ENCODE peak calls at places on chromosomes 11 and 22, in nine cellular contexts. E is SK-N-MC, Q is stomach, W is HCT116, A is HepG2, M is sigmoid colon, J is endothelial cell of umbilical vein, B is SK-N-SH, D is GM23338. S is an unnamed sample.
A peak's percentile ranks its signal among the peaks of the same experiment; 100 is the strongest.

GRCh38 chr22:35883028-35883620 is 145.5 kb downstream of the RBFOX2 start:
- DNase-seq in A (no peak), B (no peak), D (peak; percentile 33), E (no peak), W (peak; percentile 31), M (no peak), J (peak; percentile 78), Q (no peak), S (no peak)

GRCh38 chr11:131898872-131899400 is 528.5 kb downstream of the NTM start:
- DNase-seq in D (no peak), E (no peak), B (no peak), A (no peak), M (no peak), W (no peak), J (no peak), Q (no peak), S (no peak)

GRCh38 chr11:130979386-130979972 is 63.2 kb upstream of the SNX19 start:
- DNase-seq in Q (no peak), B (peak; percentile 8), D (peak; percentile 82), M (no peak), W (no peak), E (no peak), J (peak; percentile 20), A (no peak), S (no peak)

GRCh38 chr11:115759622-115760527 is 255.7 kb upstream of the CADM1 start:
- DNase-seq in A (no peak), B (peak; percentile 61), E (no peak), J (no peak), W (no peak), D (peak; percentile 71), M (peak; percentile 68), Q (no peak), S (peak; percentile 12)

GRCh38 chr11:100003985-100004384 is 683.1 kb upstream of the ARHGAP42 start:
- DNase-seq in B (no peak), Q (no peak), D (no peak), W (no peak), E (no peak), M (no peak), J (no peak), A (no peak), S (no peak)

GRCh38 chr22:29302681-29303465 is 3.6 kb upstream of the GAS2L1 start:
- DNase-seq in J (no peak), Q (peak; percentile 64), D (peak; percentile 21), E (no peak), A (no peak), M (no peak), W (no peak), B (peak; percentile 43), S (no peak)

GRCh38 chr11:66996609-66997273 is 21.6 kb downstream of the C11orf86 start:
- DNase-seq in M (no peak), D (no peak), B (no peak), W (no peak), A (peak; percentile 93), J (no peak), Q (no peak), E (no peak), S (no peak)

GRCh38 chr11:46309669-46310288 is 32.3 kb downstream of the CREB3L1 start:
- DNase-seq in W (peak; percentile 48), Q (no peak), J (no peak), E (no peak), M (no peak), B (no peak), D (no peak), A (no peak), S (no peak)

GRCh38 chr11:104967493-104968364 is 645 bp downstream of the CASP4 start:
- DNase-seq in Q (no peak), J (peak; percentile 75), D (no peak), A (no peak), M (no peak), E (no peak), B (no peak), W (no peak), S (no peak)

DNA sequence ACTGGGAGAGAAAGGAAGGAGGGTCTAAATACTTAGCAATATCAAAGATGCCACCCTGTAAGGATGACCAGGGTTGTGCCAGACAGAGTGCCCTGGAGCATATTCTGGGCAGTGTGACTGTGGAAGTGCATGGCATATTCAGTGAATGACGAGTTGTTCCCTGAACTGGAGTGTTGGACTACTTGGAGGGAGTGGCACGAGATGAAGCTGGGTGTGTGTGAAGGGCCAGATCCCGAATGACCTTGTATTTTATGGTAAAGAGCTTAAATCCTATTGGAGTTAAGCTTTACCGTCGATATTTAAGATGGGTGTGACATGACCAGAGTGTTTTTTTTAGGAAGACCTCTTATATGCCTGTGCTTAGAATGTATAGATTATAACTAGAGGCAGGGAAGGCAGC is 48.8 kb downstream of the STIM1 start:
- DNase-seq in W (no peak), D (no peak), B (no peak), A (no peak), E (no peak), Q (no peak), J (no peak), M (no peak), S (peak; percentile 57)
- H3K27ac ChIP-seq in W (no peak overlapping the region), D (no peak overlapping the region), B (no peak overlapping the region), A (peak overlapping the region; percentile 94), E (no peak overlapping the region), Q (no peak overlapping the region), J (no peak overlapping the region), M (peak overlapping the region; percentile 63), S (peak overlapping the region; percentile 57)

GRCh38 chr11:14894657-14895598 is 2.9 kb upstream of the CYP2R1 start:
- DNase-seq in B (no peak), W (no peak), M (peak; percentile 77), D (no peak), A (no peak), E (peak; percentile 78), J (peak; percentile 11), Q (no peak), S (peak; percentile 38)
- TF ChIP-seq POLR2AphosphoS5 in B (no peak), W (peak; percentile 40), M (no peak), D (no peak), A (no peak), E (peak; percentile 34), J (no peak), Q (no peak), S (no peak)

GRCh38 chr11:35661539-35661938 is 1.0 kb upstream of the TRIM44 start:
- DNase-seq in W (no peak), B (no peak), M (no peak), A (no peak), J (no peak), Q (no peak), D (no peak), E (no peak), S (no peak)
- H3K4me3 ChIP-seq in W (peak overlapping the region; percentile 49), B (no peak overlapping the region), M (peak overlapping the region; percentile 50), A (peak overlapping the region; percentile 54), J (no peak overlapping the region), Q (peak overlapping the region; percentile 82), D (peak overlapping the region; percentile 71), E (no peak overlapping the region), S (peak overlapping the region; percentile 87)

GRCh38 chr11:42249956-42250355 is 790.5 kb upstream of the LRRC4C start:
- DNase-seq in J (peak; percentile 75), E (no peak), W (no peak), D (no peak), B (no peak), M (no peak), Q (no peak), A (no peak), S (no peak)
- H3K27ac ChIP-seq in J (peak overlapping the region; percentile 50), E (no peak overlapping the region), W (no peak overlapping the region), D (no peak overlapping the region), B (no peak overlapping the region), M (no peak overlapping the region), Q (no peak overlapping the region), A (no peak overlapping the region), S (no peak overlapping the region)

DNA sequence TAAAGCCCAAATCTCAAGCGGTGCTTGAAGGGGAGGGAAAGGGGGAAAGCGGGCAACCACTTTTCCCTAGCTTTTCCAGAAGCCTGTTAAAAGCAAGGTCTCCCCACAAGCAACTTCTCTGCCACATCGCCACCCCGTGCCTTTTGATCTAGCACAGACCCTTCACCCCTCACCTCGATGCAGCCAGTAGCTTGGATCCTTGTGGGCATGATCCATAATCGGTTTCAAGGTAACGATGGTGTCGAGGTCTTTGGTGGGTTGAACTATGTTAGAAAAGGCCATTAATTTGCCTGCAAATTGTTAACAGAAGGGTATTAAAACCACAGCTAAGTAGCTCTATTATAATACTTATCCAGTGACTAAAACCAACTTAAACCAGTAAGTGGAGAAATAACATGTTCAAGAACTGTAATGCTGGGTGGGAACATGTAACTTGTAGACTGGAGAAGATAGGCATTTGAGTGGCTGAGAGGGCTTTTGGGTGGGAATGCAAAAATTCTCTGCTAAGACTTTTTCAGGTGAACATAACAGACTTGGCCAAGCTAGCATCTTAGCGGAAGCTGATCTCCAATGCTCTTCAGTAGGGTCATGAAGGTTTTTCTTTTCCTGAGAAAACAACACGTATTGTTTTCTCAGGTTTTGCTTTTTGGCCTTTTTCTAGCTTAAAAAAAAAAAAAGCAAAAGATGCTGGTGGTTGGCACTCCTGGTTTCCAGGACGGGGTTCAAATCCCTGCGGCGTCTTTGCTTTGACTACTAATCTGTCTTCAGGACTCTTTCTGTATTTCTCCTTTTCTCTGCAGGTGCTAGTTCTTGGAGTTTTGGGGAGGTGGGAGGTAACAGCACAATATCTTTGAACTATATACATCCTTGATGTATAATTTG is 6.8 kb downstream of the MALAT1 start:
- DNase-seq in B (no peak), J (peak; percentile 34), A (no peak), Q (no peak), M (peak; percentile 70), E (no peak), W (no peak), D (no peak), S (no peak)
- TF ChIP-seq POLR2AphosphoS5 in B (peak; percentile 86), J (no peak), A (no peak), Q (peak; percentile 93), M (peak; percentile 91), E (peak; percentile 66), W (peak; percentile 68), D (peak; percentile 40), S (peak; percentile 94)